ENCODE peak calls at places on chromosomes 4 and X, in eight cellular contexts. One of them, this sample, is unnamed. For H3K4me1, the result is how much of the 10 kb centered on the place peaks cover.

GRCh38 chr4:55871299-55871800 is 17.9 kb downstream of the EXOC1 start:
- DNase-seq in cardiac muscle cell: no peak
- DNase-seq in psoas muscle: no peak
- DNase-seq in tibial nerve: no peak
- DNase-seq in tibial artery: no peak
- DNase-seq in K562: no peak
- DNase-seq in foreskin keratinocyte: no peak
- DNase-seq in endodermal cell: no peak
- DNase-seq in this sample: no peak

GRCh38 chr4:83535520-83535944 is 376 bp upstream of the GPAT3 start:
- DNase-seq in cardiac muscle cell: peak
- DNase-seq in psoas muscle: peak
- DNase-seq in tibial nerve: peak
- DNase-seq in tibial artery: peak
- DNase-seq in K562: no peak
- DNase-seq in foreskin keratinocyte: peak
- DNase-seq in endodermal cell: peak
- DNase-seq in this sample: no peak

GRCh38 chr4:8640816-8641215 is 48.3 kb downstream of the CPZ start:
- DNase-seq in cardiac muscle cell: no peak
- DNase-seq in psoas muscle: no peak
- DNase-seq in tibial nerve: no peak
- DNase-seq in tibial artery: no peak
- DNase-seq in K562: no peak
- DNase-seq in foreskin keratinocyte: no peak
- DNase-seq in endodermal cell: no peak
- DNase-seq in this sample: no peak

GRCh38 chrX:80747832-80748231 is 61.8 kb downstream of the BRWD3 start:
- DNase-seq in cardiac muscle cell: no peak
- DNase-seq in psoas muscle: no peak
- DNase-seq in tibial nerve: no peak
- DNase-seq in tibial artery: no peak
- DNase-seq in K562: no peak
- DNase-seq in foreskin keratinocyte: no peak
- DNase-seq in endodermal cell: no peak
- DNase-seq in this sample: no peak

GRCh38 chrX:41491267-41492004 is 44.3 kb downstream of the NYX start:
- DNase-seq in cardiac muscle cell: no peak
- DNase-seq in psoas muscle: peak
- DNase-seq in tibial nerve: no peak
- DNase-seq in tibial artery: no peak
- DNase-seq in K562: no peak
- DNase-seq in foreskin keratinocyte: peak
- DNase-seq in endodermal cell: peak
- DNase-seq in this sample: peak

GRCh38 chr4:108683479-108683878 is 33.1 kb downstream of the OSTC start:
- DNase-seq in cardiac muscle cell: no peak
- DNase-seq in psoas muscle: no peak
- DNase-seq in tibial nerve: peak
- DNase-seq in tibial artery: no peak
- DNase-seq in K562: no peak
- DNase-seq in foreskin keratinocyte: no peak
- DNase-seq in endodermal cell: no peak
- DNase-seq in this sample: no peak

GRCh38 chrX:139869796-139870195 is 63.1 kb downstream of the ATP11C start:
- DNase-seq in cardiac muscle cell: no peak
- DNase-seq in psoas muscle: no peak
- DNase-seq in tibial nerve: no peak
- DNase-seq in tibial artery: no peak
- DNase-seq in K562: no peak
- DNase-seq in foreskin keratinocyte: no peak
- DNase-seq in endodermal cell: no peak
- DNase-seq in this sample: no peak

GRCh38 chr4:22500831-22501714 is 14.8 kb downstream of the ADGRA3 start:
- DNase-seq in cardiac muscle cell: no peak
- DNase-seq in psoas muscle: no peak
- DNase-seq in tibial nerve: no peak
- DNase-seq in tibial artery: no peak
- DNase-seq in K562: no peak
- DNase-seq in foreskin keratinocyte: peak
- DNase-seq in endodermal cell: no peak
- DNase-seq in this sample: no peak

GRCh38 chr4:40809058-40809457 is 59.3 kb downstream of the NSUN7 start:
- DNase-seq in cardiac muscle cell: no peak
- DNase-seq in psoas muscle: no peak
- DNase-seq in tibial nerve: no peak
- DNase-seq in tibial artery: no peak
- DNase-seq in K562: no peak
- DNase-seq in foreskin keratinocyte: no peak
- DNase-seq in endodermal cell: peak
- DNase-seq in this sample: no peak

GRCh38 chr4:80495847-80496246 is 160.3 kb downstream of the CFAP299 start:
- DNase-seq in cardiac muscle cell: no peak
- DNase-seq in psoas muscle: no peak
- DNase-seq in tibial nerve: no peak
- DNase-seq in tibial artery: no peak
- DNase-seq in K562: no peak
- DNase-seq in foreskin keratinocyte: no peak
- DNase-seq in endodermal cell: no peak
- DNase-seq in this sample: no peak

GRCh38 chr4:137065306-137065705 is 467.0 kb downstream of the PCDH18 start:
- DNase-seq in cardiac muscle cell: no peak
- DNase-seq in psoas muscle: no peak
- DNase-seq in tibial nerve: no peak
- DNase-seq in tibial artery: no peak
- DNase-seq in K562: no peak
- DNase-seq in foreskin keratinocyte: no peak
- DNase-seq in endodermal cell: no peak
- DNase-seq in this sample: no peak

GRCh38 chr4:89161841-89162240 is 50.5 kb downstream of the TIGD2 start:
- DNase-seq in cardiac muscle cell: no peak
- DNase-seq in psoas muscle: no peak
- DNase-seq in tibial nerve: no peak
- DNase-seq in tibial artery: no peak
- DNase-seq in K562: no peak
- DNase-seq in foreskin keratinocyte: no peak
- DNase-seq in endodermal cell: no peak
- DNase-seq in this sample: no peak

GRCh38 chrX:17597836-17598434 is 139.4 kb upstream of the SCML1 start:
- DNase-seq in cardiac muscle cell: no peak
- DNase-seq in psoas muscle: peak
- DNase-seq in tibial nerve: peak
- DNase-seq in tibial artery: peak
- DNase-seq in K562: no peak
- DNase-seq in foreskin keratinocyte: no peak
- DNase-seq in endodermal cell: no peak
- DNase-seq in this sample: no peak
- H3K27ac ChIP-seq in cardiac muscle cell: no peak
- H3K27ac ChIP-seq in psoas muscle: no peak
- H3K27ac ChIP-seq in tibial nerve: peak
- H3K27ac ChIP-seq in tibial artery: peak
- H3K27ac ChIP-seq in K562: no peak
- H3K27ac ChIP-seq in foreskin keratinocyte: no peak
- H3K27ac ChIP-seq in endodermal cell: no peak
- H3K27ac ChIP-seq in this sample: no peak

DNA sequence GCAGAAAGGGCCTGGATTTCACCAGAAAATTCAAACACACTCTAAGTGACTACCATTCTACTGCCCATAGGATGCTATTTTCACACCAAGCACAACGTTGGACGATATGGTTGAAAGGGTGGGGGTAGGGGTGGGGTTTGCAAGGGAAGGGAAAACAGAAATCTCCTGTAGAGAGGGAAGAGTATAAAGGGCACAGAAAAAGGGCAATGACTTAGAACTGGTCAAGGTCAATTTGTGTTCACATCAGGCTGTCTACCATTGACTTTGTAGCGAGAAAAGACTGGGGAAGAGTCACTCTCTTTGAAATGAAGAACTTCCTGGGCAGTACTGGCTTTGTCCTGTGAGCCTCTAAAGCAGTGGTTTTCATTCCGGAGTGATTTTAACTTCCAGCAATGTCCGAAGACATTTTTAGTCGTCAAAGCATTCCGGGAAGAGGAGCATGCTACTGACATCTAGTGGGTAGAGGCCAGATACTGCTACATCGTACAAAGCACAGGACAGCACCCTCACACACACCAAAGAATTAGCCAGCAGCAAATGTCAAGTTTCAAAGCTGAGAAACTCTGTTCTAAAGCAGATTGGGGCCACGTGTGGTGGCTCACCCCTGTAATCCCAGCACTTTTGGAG is 48.4 kb upstream of the SLC7A3 start:
- DNase-seq in cardiac muscle cell: peak
- DNase-seq in psoas muscle: no peak
- DNase-seq in tibial nerve: no peak
- DNase-seq in tibial artery: no peak
- DNase-seq in K562: no peak
- DNase-seq in foreskin keratinocyte: no peak
- DNase-seq in endodermal cell: peak
- DNase-seq in this sample: no peak
- TF ChIP-seq CTCF in cardiac muscle cell: peak
- TF ChIP-seq CTCF in psoas muscle: no peak
- TF ChIP-seq CTCF in tibial nerve: no peak
- TF ChIP-seq CTCF in tibial artery: no peak
- TF ChIP-seq CTCF in K562: peak
- TF ChIP-seq CTCF in foreskin keratinocyte: peak
- TF ChIP-seq CTCF in endodermal cell: peak
- TF ChIP-seq CTCF in this sample: peak

GRCh38 chr4:2395584-2395983 is 22.9 kb downstream of the ZFYVE28 start:
- DNase-seq in cardiac muscle cell: no peak
- DNase-seq in psoas muscle: no peak
- DNase-seq in tibial nerve: no peak
- DNase-seq in tibial artery: no peak
- DNase-seq in K562: peak
- DNase-seq in foreskin keratinocyte: no peak
- DNase-seq in endodermal cell: no peak
- DNase-seq in this sample: peak
- H3K4me1 ChIP-seq in cardiac muscle cell: under half
- H3K4me1 ChIP-seq in psoas muscle: under half
- H3K4me1 ChIP-seq in tibial nerve: under half
- H3K4me1 ChIP-seq in tibial artery: under half
- H3K4me1 ChIP-seq in K562: under half
- H3K4me1 ChIP-seq in foreskin keratinocyte: under half
- H3K4me1 ChIP-seq in endodermal cell: under half
- H3K4me1 ChIP-seq in this sample: under half

DNA sequence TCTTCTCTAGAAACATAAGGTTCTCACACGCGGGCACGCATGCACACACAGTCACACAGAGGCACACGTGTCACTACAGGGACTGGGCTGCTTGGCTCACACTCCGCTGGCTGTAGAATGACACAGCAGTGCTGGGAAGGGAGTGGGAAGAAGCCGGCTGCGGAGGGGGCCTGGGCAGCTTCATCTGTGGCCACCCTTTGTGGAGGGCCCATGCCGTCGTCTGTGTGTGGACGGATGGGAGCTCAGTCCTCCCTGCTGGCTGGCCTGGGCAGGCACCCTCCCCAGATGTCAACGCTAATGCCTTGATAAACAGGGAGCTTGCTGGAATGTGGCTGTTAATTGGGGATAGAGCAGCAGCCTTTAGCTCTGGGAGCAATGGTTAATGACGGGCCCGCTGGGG is 621.2 kb downstream of the BCOR start:
- DNase-seq in cardiac muscle cell: peak
- DNase-seq in psoas muscle: no peak
- DNase-seq in tibial nerve: no peak
- DNase-seq in tibial artery: no peak
- DNase-seq in K562: no peak
- DNase-seq in foreskin keratinocyte: no peak
- DNase-seq in endodermal cell: peak
- DNase-seq in this sample: no peak
- H3K27ac ChIP-seq in cardiac muscle cell: peak
- H3K27ac ChIP-seq in psoas muscle: no peak
- H3K27ac ChIP-seq in tibial nerve: peak
- H3K27ac ChIP-seq in tibial artery: no peak
- H3K27ac ChIP-seq in K562: no peak
- H3K27ac ChIP-seq in foreskin keratinocyte: no peak
- H3K27ac ChIP-seq in endodermal cell: no peak
- H3K27ac ChIP-seq in this sample: no peak

GRCh38 chr4:73021634-73022033 is 47.9 kb downstream of the COX18 start:
- DNase-seq in cardiac muscle cell: peak
- DNase-seq in psoas muscle: no peak
- DNase-seq in tibial nerve: no peak
- DNase-seq in tibial artery: no peak
- DNase-seq in K562: no peak
- DNase-seq in foreskin keratinocyte: peak
- DNase-seq in endodermal cell: no peak
- DNase-seq in this sample: no peak

GRCh38 chr4:73018595-73018994 is 50.9 kb downstream of the COX18 start:
- DNase-seq in cardiac muscle cell: no peak
- DNase-seq in psoas muscle: no peak
- DNase-seq in tibial nerve: no peak
- DNase-seq in tibial artery: no peak
- DNase-seq in K562: no peak
- DNase-seq in foreskin keratinocyte: no peak
- DNase-seq in endodermal cell: no peak
- DNase-seq in this sample: no peak

GRCh38 chr4:73019462-73020047 is 50.0 kb downstream of the COX18 start:
- DNase-seq in cardiac muscle cell: peak
- DNase-seq in psoas muscle: no peak
- DNase-seq in tibial nerve: peak
- DNase-seq in tibial artery: no peak
- DNase-seq in K562: peak
- DNase-seq in foreskin keratinocyte: no peak
- DNase-seq in endodermal cell: no peak
- DNase-seq in this sample: no peak
- TF ChIP-seq CTCF in cardiac muscle cell: peak
- TF ChIP-seq CTCF in psoas muscle: peak
- TF ChIP-seq CTCF in tibial nerve: peak
- TF ChIP-seq CTCF in tibial artery: peak
- TF ChIP-seq CTCF in K562: peak
- TF ChIP-seq CTCF in foreskin keratinocyte: peak
- TF ChIP-seq CTCF in endodermal cell: peak
- TF ChIP-seq CTCF in this sample: peak